ENCODE peak calls at places on chromosomes 2 and 18, in seven cellular contexts. P is left ventricle myocardium inferior, Q is cardiac muscle cell, X is transverse colon, L is spleen, Y is GM23248, C is brain microvascular endothelial cell. U is an unnamed sample.

GRCh38 chr2:191012845-191013616 is 940 bp downstream of the STAT1 start:
- DNase-seq in P (no peak), Q (peak; percentile 65), X (no peak), L (no peak), Y (peak; percentile 58), C (no peak), U (no peak)

GRCh38 chr2:20348542-20348941 is 2.1 kb downstream of the PUM2 start:
- DNase-seq in P (no peak), Q (no peak), X (peak; percentile 38), L (no peak), Y (no peak), C (no peak), U (no peak)

GRCh38 chr2:132477962-132478361 is 61.4 kb downstream of the GPR39 start:
- DNase-seq in P (no peak), Q (no peak), X (no peak), L (no peak), Y (peak; percentile 82), C (no peak), U (no peak)

GRCh38 chr18:9922592-9923308 is 8.9 kb downstream of the VAPA start:
- DNase-seq in P (no peak), Q (no peak), X (no peak), L (no peak), Y (no peak), C (no peak), U (no peak)

GRCh38 chr2:190618030-190618429 is 30.9 kb upstream of the NAB1 start:
- DNase-seq in P (no peak), Q (no peak), X (no peak), L (no peak), Y (no peak), C (no peak), U (no peak)

GRCh38 chr18:76274470-76275289 is 220.4 kb downstream of the ZNF516 start:
- DNase-seq in P (no peak), Q (no peak), X (no peak), L (no peak), Y (no peak), C (no peak), U (no peak)

GRCh38 chr18:67665266-67665665 is 148.7 kb upstream of the DSEL start:
- DNase-seq in P (no peak), Q (peak; percentile 9), X (no peak), L (no peak), Y (peak; percentile 78), C (peak; percentile 44), U (no peak)

GRCh38 chr18:6547476-6547875 is 132.8 kb upstream of the L3MBTL4 start:
- DNase-seq in P (no peak), Q (no peak), X (no peak), L (no peak), Y (no peak), C (no peak), U (no peak)

GRCh38 chr18:62715439-62715792 is at the start of gene PHLPP1:
- DNase-seq in P (no peak), Q (no peak), X (no peak), L (no peak), Y (no peak), C (no peak), U (no peak)

GRCh38 chr2:241882090-241882625 is 12.6 kb downstream of the RTP5 start:
- DNase-seq in P (peak; percentile 59), Q (no peak), X (peak; percentile 68), L (peak; percentile 93), Y (peak; percentile 51), C (no peak), U (no peak)

GRCh38 chr2:112706170-112706664 is 14.6 kb upstream of the NT5DC4 start:
- DNase-seq in P (no peak), Q (peak; percentile 82), X (no peak), L (no peak), Y (peak; percentile 28), C (peak; percentile 93), U (peak; percentile 38)

GRCh38 chr2:15640291-15640711 is 48.6 kb downstream of the DDX1 start:
- DNase-seq in P (no peak), Q (peak; percentile 83), X (no peak), L (no peak), Y (peak; percentile 60), C (peak; percentile 88), U (no peak)

GRCh38 chr2:36177282-36177681 is 178.3 kb upstream of the CRIM1 start:
- DNase-seq in P (no peak), Q (no peak), X (no peak), L (no peak), Y (no peak), C (no peak), U (no peak)

GRCh38 chr2:52613064-52613463 is 1154.5 kb upstream of the CHAC2 start:
- DNase-seq in P (no peak), Q (no peak), X (no peak), L (no peak), Y (no peak), C (no peak), U (no peak)

GRCh38 chr2:213537579-213537978 is 253.3 kb downstream of the SPAG16 start:
- DNase-seq in P (no peak), Q (no peak), X (no peak), L (no peak), Y (no peak), C (no peak), U (no peak)

GRCh38 chr2:238225121-238225520 is 14.7 kb downstream of the HES6 start:
- DNase-seq in P (no peak), Q (no peak), X (no peak), L (no peak), Y (no peak), C (no peak), U (no peak)

GRCh38 chr2:46364797-46365457 is 67.7 kb downstream of the EPAS1 start:
- DNase-seq in P (no peak), Q (peak; percentile 76), X (peak; percentile 37), L (no peak), Y (peak; percentile 79), C (peak; percentile 67), U (peak; percentile 14)

GRCh38 chr2:148888003-148888501 is 13.0 kb downstream of the KIF5C start:
- DNase-seq in P (no peak), Q (no peak), X (no peak), L (peak; percentile 79), Y (no peak), C (no peak), U (no peak)

GRCh38 chr2:202172439-202173191 is 65.8 kb downstream of the SUMO1 start:
- DNase-seq in P (no peak), Q (peak; percentile 24), X (no peak), L (no peak), Y (no peak), C (no peak), U (no peak)

GRCh38 chr18:34299828-34300227 is 75.1 kb upstream of the NOL4 start:
- DNase-seq in P (no peak), Q (no peak), X (no peak), L (no peak), Y (no peak), C (no peak), U (no peak)

GRCh38 chr18:658947-659533 is 1.6 kb downstream of the TYMS start:
- DNase-seq in P (no peak), Q (no peak), X (no peak), L (no peak), Y (no peak), C (no peak), U (no peak)
- H3K4me3 ChIP-seq in P (peak overlapping the region; percentile 73), Q (peak overlapping the region; percentile 83), X (peak overlapping the region; percentile 68), L (peak overlapping the region; percentile 82), Y (peak overlapping the region; percentile 79), C (peak overlapping the region; percentile 84), U (peak overlapping the region; percentile 82)

GRCh38 chr2:70214958-70215357 is 24.1 kb upstream of the C2orf42 start:
- DNase-seq in P (no peak), Q (no peak), X (no peak), L (no peak), Y (peak; percentile 93), C (peak; percentile 52), U (no peak)

GRCh38 chr2:70211595-70211994 is 20.8 kb upstream of the C2orf42 start:
- DNase-seq in P (no peak), Q (no peak), X (no peak), L (no peak), Y (no peak), C (no peak), U (no peak)

GRCh38 chr2:70214365-70214764 is 23.5 kb upstream of the C2orf42 start:
- DNase-seq in P (no peak), Q (no peak), X (no peak), L (no peak), Y (no peak), C (no peak), U (no peak)

GRCh38 chr2:70212298-70212948 is 21.6 kb upstream of the C2orf42 start:
- DNase-seq in P (no peak), Q (peak; percentile 40), X (no peak), L (no peak), Y (no peak), C (no peak), U (no peak)
- H3K36me3 ChIP-seq in P (peaks cover 64% of the 10 kb centered on the region), Q (peaks cover 67% of the 10 kb centered on the region), X (peaks cover 37% of the 10 kb centered on the region), L (peaks cover 34% of the 10 kb centered on the region), Y (peaks cover 22% of the 10 kb centered on the region), C (peaks cover 30% of the 10 kb centered on the region), U (peaks cover 27% of the 10 kb centered on the region)

DNA sequence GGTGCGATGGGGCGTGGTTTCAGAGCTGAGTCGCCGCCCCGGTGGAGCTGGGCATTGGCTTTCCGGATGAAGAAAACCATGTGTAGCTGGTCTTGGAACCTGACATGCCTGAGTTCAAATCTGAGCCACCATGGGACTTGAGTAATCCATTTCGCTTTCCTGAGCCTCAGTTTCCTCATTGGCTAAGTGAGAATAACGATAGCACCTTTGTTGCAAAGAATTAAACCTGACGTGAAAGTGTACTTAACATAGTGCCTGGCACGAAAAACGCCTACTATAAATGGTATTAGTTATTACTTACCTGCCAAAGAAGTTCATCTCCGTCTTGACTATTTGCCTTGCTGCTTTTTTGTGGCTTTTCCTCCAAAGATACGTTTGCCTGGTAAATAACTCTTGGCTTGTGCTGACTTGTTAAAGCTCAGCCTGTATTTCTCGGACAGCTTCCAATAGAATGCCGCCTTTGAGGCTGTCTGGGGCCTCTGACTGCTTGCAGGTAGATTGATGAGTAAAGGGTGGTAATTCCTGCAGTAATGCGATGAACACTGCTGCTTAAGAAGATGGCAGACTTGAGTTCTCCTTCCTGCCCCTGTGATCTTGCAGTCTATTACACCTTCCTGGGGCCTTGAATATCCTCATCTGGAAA is 1.3 kb downstream of the CDCA7 start:
- DNase-seq in P (no peak), Q (no peak), X (peak; percentile 19), L (no peak), Y (peak; percentile 4), C (peak; percentile 16), U (no peak)
- H3K27ac ChIP-seq in P (no peak overlapping the region), Q (peak overlapping the region; percentile 98), X (peak overlapping the region; percentile 68), L (no peak overlapping the region), Y (no peak overlapping the region), C (no peak overlapping the region), U (no peak overlapping the region)

GRCh38 chr2:152379089-152379488 is 44.1 kb downstream of the FMNL2 start:
- DNase-seq in P (no peak), Q (no peak), X (no peak), L (no peak), Y (no peak), C (no peak), U (no peak)

GRCh38 chr2:152375174-152375573 is 40.2 kb downstream of the FMNL2 start:
- DNase-seq in P (no peak), Q (no peak), X (no peak), L (no peak), Y (no peak), C (no peak), U (no peak)

GRCh38 chr2:152376968-152377367 is 42.0 kb downstream of the FMNL2 start:
- DNase-seq in P (no peak), Q (no peak), X (no peak), L (no peak), Y (no peak), C (no peak), U (no peak)

GRCh38 chr2:152372438-152372984 is 37.5 kb downstream of the FMNL2 start:
- DNase-seq in P (no peak), Q (no peak), X (no peak), L (no peak), Y (no peak), C (no peak), U (no peak)

GRCh38 chr2:152376385-152376784 is 41.4 kb downstream of the FMNL2 start:
- DNase-seq in P (no peak), Q (no peak), X (no peak), L (no peak), Y (no peak), C (no peak), U (no peak)
- H3K4me3 ChIP-seq in P (no peak overlapping the region), Q (no peak overlapping the region), X (no peak overlapping the region), L (no peak overlapping the region), Y (no peak overlapping the region), C (no peak overlapping the region), U (no peak overlapping the region)

U was measured in effector memory CD4-positive, alpha-beta T cell.